ENCODE peak calls at places on chromosomes 16 and 17, in four cellular contexts. One of them, this sample, is unnamed.

GRCh38 chr17:13306310-13306962 is 288.6 kb upstream of the ELAC2 start:
- DNase-seq in H9: peak
- DNase-seq in H1: peak
- DNase-seq in IMR-90: peak
- DNase-seq in this sample: peak

GRCh38 chr17:40491486-40491885 is 9.9 kb downstream of the TNS4 start:
- DNase-seq in IMR-90: no peak
- DNase-seq in H9: peak
- DNase-seq in H1: no peak
- DNase-seq in this sample: no peak

GRCh38 chr17:77564278-77564920 is 394.1 kb upstream of the TNRC6C start:
- DNase-seq in IMR-90: no peak
- DNase-seq in H9: no peak
- DNase-seq in H1: no peak
- DNase-seq in this sample: no peak

GRCh38 chr17:78993241-78993956 is 13.7 kb upstream of the LGALS3BP start:
- DNase-seq in IMR-90: peak
- DNase-seq in H9: peak
- DNase-seq in H1: no peak
- DNase-seq in this sample: peak

GRCh38 chr16:3129137-3130131 is 5.4 kb upstream of the ZNF213 start:
- DNase-seq in H1: peak
- DNase-seq in H9: peak
- DNase-seq in IMR-90: peak
- DNase-seq in this sample: peak

GRCh38 chr17:36544049-36544319 is 735 bp upstream of the GGNBP2 start:
- DNase-seq in IMR-90: peak
- DNase-seq in H9: peak
- DNase-seq in H1: no peak
- DNase-seq in this sample: peak

GRCh38 chr17:34892864-34893263 is 68.4 kb downstream of the CCT6B start:
- DNase-seq in IMR-90: no peak
- DNase-seq in H1: peak
- DNase-seq in H9: peak
- DNase-seq in this sample: peak

GRCh38 chr16:3295209-3295608 is 10.0 kb downstream of the TIGD7 start:
- DNase-seq in H9: no peak
- DNase-seq in H1: no peak
- DNase-seq in IMR-90: no peak
- DNase-seq in this sample: no peak

GRCh38 chr17:4178651-4179050 is 35.7 kb downstream of the CYB5D2 start:
- DNase-seq in H1: no peak
- DNase-seq in IMR-90: no peak
- DNase-seq in H9: no peak
- DNase-seq in this sample: no peak

GRCh38 chr17:57669671-57670529 is 75.2 kb downstream of the CCDC182 start:
- DNase-seq in IMR-90: no peak
- DNase-seq in H1: no peak
- DNase-seq in H9: peak
- DNase-seq in this sample: no peak

GRCh38 chr16:65200857-65201256 is 79.0 kb upstream of the CDH11 start:
- DNase-seq in H9: no peak
- DNase-seq in IMR-90: peak
- DNase-seq in H1: no peak
- DNase-seq in this sample: no peak

GRCh38 chr16:635573-636205 is 416 bp downstream of the METTL26 start:
- DNase-seq in H1: no peak
- DNase-seq in IMR-90: no peak
- DNase-seq in H9: no peak
- DNase-seq in this sample: no peak

GRCh38 chr16:636206-637080 is at the start of gene METTL26:
- DNase-seq in H1: no peak
- DNase-seq in IMR-90: peak
- DNase-seq in H9: peak
- DNase-seq in this sample: peak

GRCh38 chr16:638034-638543 is 2.0 kb upstream of the METTL26 start:
- DNase-seq in H1: no peak
- DNase-seq in IMR-90: no peak
- DNase-seq in H9: no peak
- DNase-seq in this sample: no peak

GRCh38 chr16:638836-639235 is 2.7 kb upstream of the METTL26 start:
- DNase-seq in H1: no peak
- DNase-seq in IMR-90: no peak
- DNase-seq in H9: no peak
- DNase-seq in this sample: no peak

GRCh38 chr16:637081-638018 is 1.2 kb upstream of the METTL26 start:
- DNase-seq in H1: no peak
- DNase-seq in IMR-90: peak
- DNase-seq in H9: peak
- DNase-seq in this sample: no peak
- H4K8ac ChIP-seq in H1: peak
- H4K8ac ChIP-seq in IMR-90: peak
- H4K8ac ChIP-seq in H9: no peak
- H4K8ac ChIP-seq in this sample: no peak

GRCh38 chr17:66542183-66542966 is 240.0 kb downstream of the PRKCA start:
- DNase-seq in H9: no peak
- DNase-seq in H1: no peak
- DNase-seq in IMR-90: peak
- DNase-seq in this sample: no peak
- H4K91ac ChIP-seq in H9: no peak
- H4K91ac ChIP-seq in H1: no peak
- H4K91ac ChIP-seq in IMR-90: peak
- H4K91ac ChIP-seq in this sample: no peak

GRCh38 chr16:78641463-78641862 is 542.0 kb downstream of the WWOX start:
- DNase-seq in IMR-90: no peak
- DNase-seq in H1: no peak
- DNase-seq in H9: no peak
- DNase-seq in this sample: no peak
- H3K4me2 ChIP-seq in IMR-90: no peak
- H3K4me2 ChIP-seq in H1: no peak
- H3K4me2 ChIP-seq in H9: no peak
- H3K4me2 ChIP-seq in this sample: no peak

GRCh38 chr16:88064011-88064888 is 113.0 kb downstream of the BANP start:
- DNase-seq in H1: no peak
- DNase-seq in H9: no peak
- DNase-seq in IMR-90: peak
- DNase-seq in this sample: no peak
- H4K8ac ChIP-seq in H1: no peak
- H4K8ac ChIP-seq in H9: no peak
- H4K8ac ChIP-seq in IMR-90: peak
- H4K8ac ChIP-seq in this sample: no peak

GRCh38 chr16:4319454-4319853 is 3.6 kb downstream of the GLIS2 start:
- DNase-seq in IMR-90: no peak
- DNase-seq in H1: no peak
- DNase-seq in H9: no peak
- DNase-seq in this sample: no peak

GRCh38 chr16:4320030-4320429 is 4.2 kb downstream of the GLIS2 start:
- DNase-seq in H1: no peak
- DNase-seq in IMR-90: no peak
- DNase-seq in H9: no peak
- DNase-seq in this sample: no peak

GRCh38 chr16:4321286-4322120 is 5.6 kb downstream of the GLIS2 start:
- DNase-seq in H1: no peak
- DNase-seq in IMR-90: no peak
- DNase-seq in H9: no peak
- DNase-seq in this sample: no peak

GRCh38 chr16:4322121-4323035 is 6.5 kb downstream of the GLIS2 start:
- DNase-seq in H1: no peak
- DNase-seq in IMR-90: no peak
- DNase-seq in H9: no peak
- DNase-seq in this sample: no peak

GRCh38 chr16:4320571-4321137 is 4.8 kb downstream of the GLIS2 start:
- DNase-seq in H1: no peak
- DNase-seq in IMR-90: no peak
- DNase-seq in H9: no peak
- DNase-seq in this sample: no peak
- H4K91ac ChIP-seq in H1: no peak
- H4K91ac ChIP-seq in IMR-90: no peak
- H4K91ac ChIP-seq in H9: no peak
- H4K91ac ChIP-seq in this sample: no peak

GRCh38 chr16:70651524-70651923 is 5.2 kb downstream of the IL34 start:
- DNase-seq in H1: no peak
- DNase-seq in H9: no peak
- DNase-seq in IMR-90: peak
- DNase-seq in this sample: no peak
- H3K4me2 ChIP-seq in H1: no peak
- H3K4me2 ChIP-seq in H9: no peak
- H3K4me2 ChIP-seq in IMR-90: no peak
- H3K4me2 ChIP-seq in this sample: no peak

GRCh38 chr16:74666010-74666421 is 661 bp downstream of the RFWD3 start:
- DNase-seq in H9: no peak
- DNase-seq in IMR-90: no peak
- DNase-seq in H1: no peak
- DNase-seq in this sample: no peak
- H4K8ac ChIP-seq in H9: no peak
- H4K8ac ChIP-seq in IMR-90: peak
- H4K8ac ChIP-seq in H1: peak
- H4K8ac ChIP-seq in this sample: no peak

GRCh38 chr16:89325861-89326471 is 108.5 kb downstream of the ZNF778 start:
- DNase-seq in H9: no peak
- DNase-seq in IMR-90: peak
- DNase-seq in H1: no peak
- DNase-seq in this sample: no peak
- H4K91ac ChIP-seq in H9: no peak
- H4K91ac ChIP-seq in IMR-90: peak
- H4K91ac ChIP-seq in H1: peak
- H4K91ac ChIP-seq in this sample: no peak

DNA sequence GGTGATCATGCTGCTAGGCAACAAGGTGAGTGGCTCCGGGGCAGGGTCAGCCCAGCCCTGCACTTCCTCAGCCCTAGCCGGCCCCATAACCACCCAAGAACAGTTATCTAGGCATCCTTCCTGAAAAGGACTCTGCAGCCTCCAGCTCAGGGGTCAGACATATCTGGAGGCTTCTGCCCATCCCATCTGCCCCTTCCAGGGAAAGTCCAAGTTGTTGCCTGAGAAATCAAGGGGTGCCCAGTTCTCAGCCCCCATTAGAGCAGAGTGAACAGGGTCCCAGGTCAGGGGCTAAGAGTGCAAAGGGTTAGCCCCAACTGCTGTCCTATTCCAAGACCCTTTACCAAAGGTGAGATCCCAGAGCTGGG is 4.1 kb upstream of the NHERF1 start:
- DNase-seq in IMR-90: no peak
- DNase-seq in H9: no peak
- DNase-seq in H1: no peak
- DNase-seq in this sample: no peak
- H3K4me2 ChIP-seq in IMR-90: no peak
- H3K4me2 ChIP-seq in H9: no peak
- H3K4me2 ChIP-seq in H1: peak
- H3K4me2 ChIP-seq in this sample: no peak

DNA sequence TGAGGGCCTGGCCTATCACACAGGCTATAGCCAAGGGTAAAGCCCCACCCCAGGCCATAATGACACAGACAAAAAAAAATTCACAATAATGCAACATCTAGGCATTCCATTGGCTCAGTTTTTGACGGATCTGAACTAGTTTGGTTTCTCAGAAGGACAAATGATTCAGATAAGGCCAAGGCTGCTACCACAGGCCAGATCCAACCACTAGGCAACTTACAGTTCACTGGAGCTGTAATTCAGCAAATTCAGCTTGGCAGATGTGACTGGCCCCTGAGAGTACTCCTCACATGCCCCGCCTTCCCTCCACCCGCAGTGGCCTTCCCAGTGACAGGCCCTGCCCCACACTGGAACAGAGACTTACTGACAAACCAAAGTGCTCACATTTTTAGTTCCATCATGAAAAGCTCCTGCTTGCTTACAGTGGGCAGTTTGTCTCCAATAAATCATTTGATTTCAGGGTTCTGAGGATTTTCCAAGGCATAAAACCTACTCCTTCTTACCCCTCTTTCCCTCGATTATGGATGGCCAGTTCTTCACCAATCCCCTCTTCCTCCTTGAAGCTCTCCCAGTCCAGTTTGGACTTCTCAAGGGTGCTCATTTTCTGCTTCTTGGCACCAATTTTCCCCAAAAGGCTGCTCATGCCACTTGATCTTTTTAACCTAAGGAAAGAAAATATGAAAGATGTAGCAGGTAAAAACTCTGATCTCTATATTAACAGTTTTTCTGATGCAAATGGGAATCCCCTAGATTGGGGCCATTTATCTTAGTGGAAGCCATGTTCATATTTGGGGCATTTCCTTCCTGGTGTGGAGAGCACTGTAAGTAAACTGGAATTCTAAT is 53.3 kb upstream of the BCAR1 start:
- DNase-seq in IMR-90: peak
- DNase-seq in H1: no peak
- DNase-seq in H9: no peak
- DNase-seq in this sample: no peak
- H4K8ac ChIP-seq in IMR-90: peak
- H4K8ac ChIP-seq in H1: no peak
- H4K8ac ChIP-seq in H9: no peak
- H4K8ac ChIP-seq in this sample: no peak